ENCODE peak calls at places on chromosomes 11 and 22, in five cellular contexts. Z is stimulated activated CD4-positive, alpha-beta T cell treated with anti-CD3 and anti-CD28 coated beads, Interleukin-15, amount 100 ng/mL, for 1 hour; R is NCI-H1092 treated with DMSO at 0.1 percent for 48 hours; D is thoracic aorta; A is HT-29. H is an unnamed sample.

GRCh38 chr11:67289226-67289650 is at the start of gene ANKRD13D:
- DNase-seq in R (no peak), D (no peak), Z (no peak), A (no peak), H (no peak)

GRCh38 chr11:2804189-2804588 is 81.4 kb downstream of the CDKN1C start:
- DNase-seq in R (no peak), A (no peak), D (no peak), Z (no peak), H (peak)

GRCh38 chr11:102802341-102802740 is 4.4 kb upstream of the MMP1 start:
- DNase-seq in D (no peak), Z (no peak), A (no peak), R (no peak), H (no peak)

GRCh38 chr11:34655335-34656008 is 34.6 kb downstream of the EHF start:
- DNase-seq in Z (no peak), A (no peak), R (no peak), D (no peak), H (no peak)

GRCh38 chr11:64650923-64651523 is 60.0 kb downstream of the SLC22A12 start:
- DNase-seq in D (no peak), R (peak), A (peak), Z (no peak), H (no peak)

GRCh38 chr22:42692239-42693054 is 28.2 kb downstream of the A4GALT start:
- DNase-seq in R (no peak), D (no peak), A (no peak), Z (no peak), H (no peak)

GRCh38 chr22:39253427-39254070 is 8.8 kb upstream of the PDGFB start:
- DNase-seq in R (peak), D (peak), Z (no peak), A (peak), H (no peak)

GRCh38 chr22:49437356-49437755 is 390.3 kb downstream of the BRD1 start:
- DNase-seq in D (no peak), A (no peak), Z (no peak), R (no peak), H (no peak)

GRCh38 chr11:120121336-120121735 is 16.6 kb downstream of the TRIM29 start:
- DNase-seq in R (no peak), Z (no peak), D (no peak), A (no peak), H (no peak)

GRCh38 chr22:35622132-35622913 is 5.2 kb upstream of the MB start:
- DNase-seq in A (peak), Z (no peak), D (no peak), R (peak), H (peak)

GRCh38 chr22:27641049-27641790 is 160.3 kb downstream of the MN1 start:
- DNase-seq in Z (no peak), R (no peak), D (no peak), A (no peak), H (no peak)

GRCh38 chr11:69367211-69367964 is 73.4 kb downstream of the MYEOV start:
- DNase-seq in A (no peak), D (no peak), Z (no peak), R (no peak), H (no peak)

GRCh38 chr11:6911946-6912345 is 8.9 kb upstream of the OR2D3 start:
- DNase-seq in D (no peak), A (no peak), R (no peak), Z (no peak), H (no peak)

GRCh38 chr22:38347181-38347943 is 30.1 kb upstream of the CSNK1E start:
- DNase-seq in D (no peak), R (no peak), Z (no peak), A (no peak), H (no peak)

GRCh38 chr11:73942030-73942429 is 8.8 kb upstream of the DNAJB13 start:
- DNase-seq in D (no peak), A (no peak), R (no peak), Z (no peak), H (no peak)

GRCh38 chr11:2708151-2708581 is 8.4 kb upstream of the KCNQ1OT1 start:
- DNase-seq in A (no peak), R (no peak), Z (no peak), D (no peak), H (no peak)

GRCh38 chr11:134480129-134480652 is 68.1 kb upstream of the B3GAT1 start:
- DNase-seq in D (no peak), R (no peak), A (no peak), Z (no peak), H (no peak)

GRCh38 chr11:11230802-11231562 is 122.1 kb downstream of the CSNK2A3 start:
- DNase-seq in A (peak), D (no peak), R (peak), Z (no peak), H (no peak)